ENCODE peak calls at places on chromosomes 12 and 14, in nine cellular contexts. W is GM23248, A is IMR-90, E is H1, P is neuronal stem cell, Y is GM23338, F is hepatocyte, G is PC-3, N is OCI-LY7. O is an unnamed sample.

GRCh38 chr12:124804011-124804621 is 59.5 kb downstream of the SCARB1 start:
- DNase-seq in W (peak; percentile 13), A (peak; percentile 13), E (peak; percentile 67), P (no peak), Y (peak; percentile 51), F (peak; percentile 44), G (peak; percentile 45), N (no peak), O (no peak)

GRCh38 chr12:49264466-49264872 is 413 bp upstream of the TUBA1C start:
- DNase-seq in W (peak; percentile 70), A (no peak), E (no peak), P (no peak), Y (no peak), F (peak; percentile 80), G (no peak), N (peak; percentile 65), O (no peak)

GRCh38 chr12:100533326-100533725 is 40.2 kb upstream of the GAS2L3 start:
- DNase-seq in W (no peak), A (no peak), E (no peak), P (no peak), Y (no peak), F (no peak), G (no peak), N (no peak), O (no peak)

GRCh38 chr12:108832730-108833354 is 24.5 kb downstream of the SSH1 start:
- DNase-seq in W (peak; percentile 95), A (peak; percentile 91), E (no peak), P (no peak), Y (no peak), F (no peak), G (peak; percentile 53), N (no peak), O (no peak)

GRCh38 chr12:21568115-21568514 is 36.5 kb downstream of the GYS2 start:
- DNase-seq in W (no peak), A (no peak), E (no peak), P (no peak), Y (no peak), F (no peak), G (no peak), N (no peak), O (no peak)

GRCh38 chr14:22699801-22700564 is 55.8 kb upstream of the OR6J1 start:
- DNase-seq in W (no peak), A (no peak), E (no peak), P (no peak), Y (no peak), F (no peak), G (peak; percentile 41), N (no peak), O (no peak)

GRCh38 chr12:65296503-65297265 is 18.2 kb downstream of the MSRB3 start:
- DNase-seq in W (no peak), A (no peak), E (no peak), P (no peak), Y (no peak), F (no peak), G (no peak), N (no peak), O (no peak)

GRCh38 chr12:48832321-48833060 is 14.2 kb downstream of the CACNB3 start:
- DNase-seq in W (no peak), A (no peak), E (no peak), P (no peak), Y (no peak), F (no peak), G (no peak), N (no peak), O (no peak)

GRCh38 chr12:50224026-50224692 is 57.0 kb upstream of the CERS5 start:
- DNase-seq in W (peak; percentile 68), A (peak; percentile 61), E (no peak), P (no peak), Y (peak; percentile 26), F (peak; percentile 55), G (peak; percentile 93), N (peak; percentile 71), O (no peak)

GRCh38 chr14:23638414-23639047 is 2.4 kb downstream of the DHRS2 start:
- DNase-seq in W (no peak), A (no peak), E (no peak), P (no peak), Y (no peak), F (no peak), G (no peak), N (no peak), O (no peak)

GRCh38 chr12:128796439-128797118 is 27.2 kb downstream of the SLC15A4 start:
- DNase-seq in W (no peak), A (no peak), E (no peak), P (no peak), Y (no peak), F (no peak), G (no peak), N (peak; percentile 82), O (no peak)

GRCh38 chr12:128795530-128796361 is 28.0 kb downstream of the SLC15A4 start:
- DNase-seq in W (no peak), A (no peak), E (no peak), P (no peak), Y (no peak), F (no peak), G (no peak), N (peak; percentile 91), O (no peak)

GRCh38 chr12:128792881-128793280 is 30.9 kb downstream of the SLC15A4 start:
- DNase-seq in W (no peak), A (no peak), E (no peak), P (no peak), Y (no peak), F (no peak), G (no peak), N (no peak), O (no peak)

GRCh38 chr12:128792398-128792797 is 31.4 kb downstream of the SLC15A4 start:
- DNase-seq in W (no peak), A (no peak), E (no peak), P (no peak), Y (no peak), F (no peak), G (no peak), N (no peak), O (no peak)

GRCh38 chr12:128794661-128795529 is 28.9 kb downstream of the SLC15A4 start:
- DNase-seq in W (no peak), A (no peak), E (no peak), P (no peak), Y (no peak), F (no peak), G (no peak), N (peak; percentile 83), O (no peak)
- H3K4me2 ChIP-seq in W (no peak overlapping the region), A (no peak overlapping the region), E (no peak overlapping the region), P (no peak overlapping the region), Y (no peak overlapping the region), F (no peak overlapping the region), G (no peak overlapping the region), N (peak overlapping the region; percentile 78), O (no peak overlapping the region)

GRCh38 chr14:104968153-104968527 is 10.0 kb downstream of the AHNAK2 start:
- DNase-seq in W (peak; percentile 68), A (peak; percentile 35), E (peak; percentile 79), P (no peak), Y (peak; percentile 73), F (peak; percentile 71), G (peak; percentile 71), N (no peak), O (no peak)

GRCh38 chr14:104970231-104971068 is 7.7 kb downstream of the AHNAK2 start:
- DNase-seq in W (peak; percentile 98), A (peak; percentile 81), E (no peak), P (no peak), Y (peak; percentile 59), F (peak; percentile 66), G (peak; percentile 86), N (no peak), O (peak; percentile 92)

GRCh38 chr14:104968541-104969401 is 9.4 kb downstream of the AHNAK2 start:
- DNase-seq in W (peak; percentile 85), A (no peak), E (no peak), P (no peak), Y (no peak), F (peak; percentile 67), G (peak; percentile 53), N (peak; percentile 71), O (peak; percentile 95)

GRCh38 chr14:104971447-104972240 is 6.5 kb downstream of the AHNAK2 start:
- DNase-seq in W (no peak), A (no peak), E (no peak), P (no peak), Y (no peak), F (no peak), G (no peak), N (no peak), O (no peak)

GRCh38 chr14:104969741-104970230 is 8.4 kb downstream of the AHNAK2 start:
- DNase-seq in W (no peak), A (no peak), E (no peak), P (no peak), Y (no peak), F (no peak), G (no peak), N (no peak), O (no peak)
- H3K4me1 ChIP-seq in W (peaks cover 56% of the 10 kb centered on the region), A (peaks cover 42% of the 10 kb centered on the region), E (peaks cover 7% of the 10 kb centered on the region), P (peaks cover 40% of the 10 kb centered on the region), Y (peaks cover 13% of the 10 kb centered on the region), F (peaks cover 58% of the 10 kb centered on the region), G (peaks cover 78% of the 10 kb centered on the region), N (peaks cover 19% of the 10 kb centered on the region), O (peaks cover 80% of the 10 kb centered on the region)

DNA sequence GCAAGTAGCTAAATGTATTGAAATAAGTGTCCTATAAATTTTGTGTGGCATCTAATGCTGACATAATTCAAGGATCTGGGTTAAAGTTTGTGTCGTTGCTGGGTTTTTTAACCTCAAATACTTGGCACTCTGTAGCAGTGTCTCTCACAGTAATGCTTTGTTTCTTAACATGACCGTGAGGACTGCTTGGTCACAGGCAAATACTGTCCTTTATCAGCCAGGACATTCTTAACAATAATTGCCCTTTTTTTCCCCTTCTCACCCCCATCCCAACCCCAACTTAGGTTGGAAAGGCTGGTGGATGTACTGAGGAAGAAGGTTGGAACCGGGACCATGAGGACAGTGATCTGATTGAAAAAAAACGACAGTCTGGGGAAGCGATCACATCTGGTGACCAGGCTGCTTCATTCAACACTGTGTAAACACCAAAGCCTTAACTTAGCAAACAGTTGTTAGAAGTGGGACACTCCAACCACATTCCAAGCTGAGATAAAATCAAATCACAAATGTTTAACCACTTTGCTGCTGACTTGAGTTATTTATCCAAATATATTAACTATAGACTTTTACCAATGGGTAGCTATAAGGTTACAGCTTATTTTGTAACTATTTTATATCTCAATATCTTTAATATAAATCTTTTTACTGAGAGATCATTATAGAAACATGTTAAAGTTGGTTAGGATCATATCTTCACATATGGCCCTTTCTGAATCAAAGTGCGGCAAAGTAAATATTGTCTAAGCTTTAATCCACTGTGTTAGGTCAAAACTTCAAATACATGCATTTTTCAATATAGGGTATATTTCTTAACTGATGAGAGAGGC is 48.2 kb downstream of the FOXA1 start:
- DNase-seq in W (no peak), A (peak; percentile 30), E (no peak), P (no peak), Y (no peak), F (peak; percentile 41), G (peak; percentile 89), N (no peak), O (no peak)
- H3K4me2 ChIP-seq in W (no peak overlapping the region), A (peak overlapping the region; percentile 20), E (no peak overlapping the region), P (no peak overlapping the region), Y (no peak overlapping the region), F (peak overlapping the region; percentile 68), G (peak overlapping the region; percentile 88), N (no peak overlapping the region), O (no peak overlapping the region)

DNA sequence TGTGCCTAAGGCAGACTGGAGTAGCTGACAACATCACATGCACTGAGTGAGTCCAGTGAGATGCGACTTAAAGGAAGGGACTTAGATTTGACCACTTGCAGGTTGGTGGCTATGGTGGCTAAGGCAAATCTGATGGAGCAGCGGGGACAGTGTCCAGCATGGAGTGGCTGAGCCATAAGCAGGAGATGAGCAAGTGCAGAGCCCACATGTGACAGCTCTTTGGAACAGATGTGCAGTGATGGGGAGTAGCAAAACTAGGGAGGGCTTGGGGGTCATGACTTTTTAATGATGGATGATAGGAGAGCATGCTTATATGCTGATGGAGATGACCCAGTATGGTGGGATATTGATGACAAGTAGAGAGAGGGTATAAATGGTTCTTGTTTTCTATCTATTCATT is 80.2 kb downstream of the PELI2 start:
- DNase-seq in W (no peak), A (no peak), E (no peak), P (no peak), Y (no peak), F (no peak), G (no peak), N (no peak), O (no peak)
- H3K4me1 ChIP-seq in W (peaks cover 32% of the 10 kb centered on the region), A (peaks cover 16% of the 10 kb centered on the region), E (no peaks in the 10 kb centered on the region), P (peaks cover 4% of the 10 kb centered on the region), Y (peaks cover 14% of the 10 kb centered on the region), F (peaks cover 15% of the 10 kb centered on the region), G (peaks cover 7% of the 10 kb centered on the region), N (peaks cover 33% of the 10 kb centered on the region), O (no peaks in the 10 kb centered on the region)

O was measured in keratinocyte.